ENCODE peak calls at places on chromosomes 1 and 21, in five cellular contexts. F is mesendoderm, A is A673, P is H9, N is ovary. K is an unnamed sample.

GRCh38 chr21:38721983-38722382 is 83.7 kb upstream of the ETS2 start:
- DNase-seq in A (no peak), N (no peak), P (no peak), F (no peak), K (no peak)

GRCh38 chr1:2560299-2561073 is 4.3 kb downstream of the TNFRSF14 start:
- DNase-seq in F (no peak), N (no peak), A (no peak), P (no peak), K (no peak)

GRCh38 chr1:228445867-228446584 is 29.4 kb upstream of the TRIM17 start:
- DNase-seq in N (no peak), F (peak), A (peak), P (peak), K (no peak)

GRCh38 chr1:172671591-172671990 is 12.7 kb downstream of the FASLG start:
- DNase-seq in A (no peak), P (no peak), N (no peak), F (peak), K (no peak)

GRCh38 chr1:72280714-72281113 is 1.6 kb downstream of the NEGR1 start:
- DNase-seq in N (no peak), A (peak), P (no peak), F (no peak), K (no peak)

GRCh38 chr1:150364231-150365003 is 470 bp downstream of the RPRD2 start:
- DNase-seq in A (peak), N (peak), F (peak), P (peak), K (peak)

GRCh38 chr1:54253480-54253879 is 53.5 kb downstream of the MRPL37 start:
- DNase-seq in P (no peak), F (peak), N (no peak), A (no peak), K (no peak)

GRCh38 chr1:175116210-175116798 is 48.7 kb downstream of the TNN start:
- DNase-seq in F (no peak), N (no peak), P (no peak), A (no peak), K (no peak)

GRCh38 chr1:153119491-153119971 is 6.2 kb upstream of the SPRR2F start:
- DNase-seq in A (no peak), N (peak), P (no peak), F (no peak), K (no peak)

GRCh38 chr1:105492941-105493340 is 1563.5 kb upstream of the PRMT6 start:
- DNase-seq in A (no peak), N (no peak), P (no peak), F (no peak), K (no peak)

GRCh38 chr1:85244271-85245053 is 15.0 kb downstream of the C1orf52 start:
- DNase-seq in F (no peak), N (no peak), P (no peak), A (peak), K (no peak)

GRCh38 chr1:248114890-248115289 is 19.9 kb downstream of the OR2L13 start:
- DNase-seq in P (no peak), N (no peak), A (no peak), F (no peak), K (no peak)
- H3K27ac ChIP-seq in P (no peak), N (no peak), A (no peak), F (no peak), K (no peak)

GRCh38 chr1:246117066-246117791 is 389.9 kb downstream of the SMYD3 start:
- DNase-seq in P (peak), A (peak), N (no peak), F (peak), K (no peak)
- H3K27ac ChIP-seq in P (no peak), A (no peak), N (no peak), F (no peak), K (no peak)

GRCh38 chr1:93702102-93702827 is 20.6 kb upstream of the BCAR3 start:
- DNase-seq in A (no peak), N (no peak), P (peak), F (no peak), K (peak)
- H3K27ac ChIP-seq in A (no peak), N (no peak), P (no peak), F (no peak), K (no peak)

GRCh38 chr1:200802042-200802441 is 63.3 kb downstream of the CAMSAP2 start:
- DNase-seq in P (no peak), F (no peak), A (no peak), N (no peak), K (no peak)
- H3K27ac ChIP-seq in P (no peak), F (no peak), A (no peak), N (no peak), K (no peak)

GRCh38 chr1:21115098-21115760 is 61.5 kb downstream of the EIF4G3 start:
- DNase-seq in F (no peak), P (no peak), N (no peak), A (no peak), K (no peak)

GRCh38 chr1:21105807-21106206 is 70.9 kb downstream of the EIF4G3 start:
- DNase-seq in P (no peak), F (no peak), A (no peak), N (no peak), K (no peak)

GRCh38 chr1:21106238-21106637 is 70.5 kb downstream of the EIF4G3 start:
- DNase-seq in P (no peak), F (no peak), A (no peak), N (no peak), K (no peak)

GRCh38 chr1:21106709-21107108 is 70.0 kb downstream of the EIF4G3 start:
- DNase-seq in A (no peak), N (no peak), F (peak), P (no peak), K (no peak)

DNA sequence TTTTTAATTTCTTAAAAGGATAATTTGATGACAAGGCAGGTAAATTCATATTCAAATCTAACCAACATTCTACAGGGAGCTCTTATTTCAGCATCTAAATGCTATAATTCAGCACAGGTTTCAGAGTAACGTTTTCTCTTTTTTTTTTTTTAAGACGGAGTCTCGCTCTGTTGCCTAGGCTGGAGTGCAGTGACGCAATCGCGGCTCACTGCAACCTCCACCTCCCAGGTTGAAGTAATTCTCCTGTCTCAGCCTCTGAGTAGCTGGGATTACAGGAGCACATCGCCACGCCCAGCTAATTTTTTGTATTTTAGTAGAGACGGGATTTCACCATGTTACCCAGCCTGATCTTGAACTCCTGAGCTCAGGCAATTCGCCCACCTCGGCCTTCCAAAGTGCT is 66.5 kb downstream of the EIF4G3 start:
- DNase-seq in P (no peak), F (no peak), N (no peak), A (no peak), K (no peak)
- H3K27ac ChIP-seq in P (no peak), F (no peak), N (no peak), A (no peak), K (no peak)

GRCh38 chr21:35333831-35334593 is 284.9 kb upstream of the RUNX1 start:
- DNase-seq in P (no peak), A (no peak), N (no peak), F (no peak), K (no peak)
- H3K27ac ChIP-seq in P (no peak), A (no peak), N (no peak), F (no peak), K (no peak)

DNA sequence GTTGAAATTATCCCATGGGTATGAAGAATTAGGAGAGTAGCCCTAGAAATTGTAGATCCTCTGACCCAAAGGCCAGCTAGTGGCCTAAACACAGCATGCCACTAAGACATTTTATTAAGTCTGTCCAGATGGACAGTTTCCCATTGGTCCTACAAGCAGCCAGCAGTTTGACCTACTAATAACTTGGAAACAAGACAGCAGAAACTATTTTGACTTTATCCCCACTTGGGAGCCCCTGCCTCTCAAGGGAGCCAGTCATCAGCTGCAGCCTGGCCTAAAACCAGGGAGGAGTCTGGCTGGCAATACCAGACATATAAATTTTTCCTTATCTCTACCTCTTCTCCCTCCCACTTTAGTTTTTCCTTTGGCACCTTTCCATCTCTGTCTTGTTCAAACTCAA is 222.6 kb upstream of the KCTD3 start:
- DNase-seq in N (no peak), A (no peak), F (no peak), P (no peak), K (no peak)
- H3K27ac ChIP-seq in N (no peak), A (no peak), F (no peak), P (no peak), K (no peak)

GRCh38 chr1:160219062-160219929 is 14.1 kb downstream of the PEA15 start:
- DNase-seq in P (peak), N (peak), F (peak), A (peak), K (peak)
- H3K27ac ChIP-seq in P (no peak), N (peak), F (peak), A (no peak), K (peak)

K was measured in sigmoid colon.